ENCODE peak calls at places on chromosomes 5 and 9, in nine cellular contexts. X is fibroblast of pulmonary artery; P is activated T-cell treated with anti-CD3 and anti-CD28 coated beads, Interleukin-2, amount 50 U/mL, for 24 hours; C is adipocyte; V is nucleus accumbens; J is activated CD4-positive, alpha-beta T cell treated with anti-CD3 and anti-CD28 coated beads for 24 hours; M is T-helper 1 cell; U is H9; D is fibroblast of the aortic adventitia. W is an unnamed sample.

GRCh38 chr5:125269926-125270325 is 523.5 kb upstream of the ZNF608 start:
- DNase-seq in X (no peak), C (no peak), P (no peak), D (no peak), U (no peak), M (no peak), V (no peak), J (no peak), W (peak)

GRCh38 chr5:37859805-37860204 is 20.0 kb upstream of the GDNF start:
- DNase-seq in X (no peak), U (no peak), C (no peak), J (no peak), M (no peak), P (no peak), D (no peak), V (no peak), W (no peak)

GRCh38 chr5:104062495-104063377 is 500.1 kb upstream of the NUDT12 start:
- DNase-seq in D (no peak), M (no peak), P (no peak), X (no peak), V (peak), U (peak), J (no peak), C (no peak), W (no peak)

GRCh38 chr9:131334568-131335105 is 45.1 kb downstream of the PLPP7 start:
- DNase-seq in U (no peak), P (no peak), M (no peak), D (peak), J (no peak), X (no peak), C (peak), V (no peak), W (no peak)

GRCh38 chr5:116573279-116573616 is 1.4 kb downstream of the SEMA6A start:
- DNase-seq in M (no peak), U (no peak), D (no peak), J (no peak), P (peak), V (peak), X (peak), C (peak), W (peak)

GRCh38 chr9:72526901-72527800 is 5.7 kb downstream of the TMC1 start:
- DNase-seq in D (peak), J (peak), M (peak), C (peak), V (peak), P (peak), X (peak), U (peak), W (peak)

GRCh38 chr9:20670395-20670794 is 13.7 kb upstream of the FOCAD start:
- DNase-seq in U (no peak), D (no peak), P (no peak), J (no peak), X (no peak), V (no peak), C (no peak), M (no peak), W (peak)

GRCh38 chr5:176359658-176360057 is 1.9 kb downstream of the KIAA1191 start:
- DNase-seq in M (no peak), J (no peak), V (no peak), C (no peak), P (no peak), U (no peak), D (no peak), X (no peak), W (no peak)

GRCh38 chr9:91131433-91131839 is 230.3 kb downstream of the AUH start:
- DNase-seq in V (no peak), X (peak), P (peak), J (peak), M (no peak), C (peak), U (no peak), D (peak), W (no peak)

GRCh38 chr9:36486933-36487481 is 85.7 kb upstream of the MELK start:
- DNase-seq in U (peak), D (no peak), C (peak), X (peak), V (peak), J (peak), M (peak), P (peak), W (peak)

GRCh38 chr9:78932849-78933627 is 636.1 kb downstream of the PSAT1 start:
- DNase-seq in M (no peak), V (no peak), J (no peak), D (peak), C (no peak), U (no peak), X (peak), P (no peak), W (peak)

GRCh38 chr9:3887798-3888495 is 362.1 kb upstream of the RFX3 start:
- DNase-seq in M (no peak), P (no peak), V (no peak), D (no peak), U (no peak), J (no peak), C (no peak), X (no peak), W (no peak)

GRCh38 chr5:68215888-68216736 is 556 bp downstream of the PIK3R1 start:
- DNase-seq in P (peak), J (peak), D (no peak), C (no peak), U (peak), X (no peak), M (peak), V (peak), W (peak)

GRCh38 chr9:123109540-123110279 is 76.2 kb downstream of the GPR21 start:
- DNase-seq in V (no peak), J (no peak), D (no peak), M (no peak), X (no peak), U (no peak), P (no peak), C (no peak), W (no peak)

GRCh38 chr9:113910036-113910639 is 34.0 kb downstream of the ZNF618 start:
- DNase-seq in J (no peak), D (no peak), V (no peak), X (no peak), P (no peak), C (no peak), U (peak), M (no peak), W (no peak)

GRCh38 chr9:122124528-122124927 is 31.4 kb upstream of the TTLL11 start:
- DNase-seq in P (no peak), V (no peak), X (no peak), M (no peak), J (no peak), U (no peak), D (no peak), C (no peak), W (no peak)

GRCh38 chr5:145554399-145554798 is 280.7 kb downstream of the PRELID2 start:
- DNase-seq in J (no peak), D (peak), C (peak), M (no peak), X (peak), V (no peak), P (no peak), U (no peak), W (no peak)

GRCh38 chr9:133714606-133715294 is 23.4 kb downstream of the SARDH start:
- DNase-seq in J (no peak), M (no peak), D (no peak), V (no peak), C (peak), U (peak), X (peak), P (no peak), W (peak)

GRCh38 chr5:147673276-147673675 is 109.3 kb downstream of the JAKMIP2 start:
- DNase-seq in P (no peak), C (no peak), M (no peak), X (no peak), J (no peak), V (peak), D (no peak), U (no peak), W (no peak)

GRCh38 chr9:2727966-2728613 is 10.8 kb downstream of the KCNV2 start:
- DNase-seq in X (peak), D (peak), C (peak), M (no peak), V (no peak), P (no peak), U (no peak), J (no peak), W (peak)

GRCh38 chr5:2011481-2012411 is 129.0 kb upstream of the IRX4 start:
- DNase-seq in J (no peak), U (no peak), D (no peak), P (no peak), V (no peak), M (no peak), C (no peak), X (no peak), W (no peak)

GRCh38 chr5:171705036-171705435 is 80.6 kb upstream of the SMIM23 start:
- DNase-seq in M (no peak), U (peak), P (no peak), V (no peak), D (no peak), C (no peak), J (no peak), X (no peak), W (no peak)

W was measured in mesendoderm.